ENCODE peak calls at places on chromosomes 7 and 10, in six cellular contexts. Z is cardiac fibroblast, H is AML-193, W is NCI-H1417, S is astrocyte of the cerebellum, I is LoVo. E is an unnamed sample.

GRCh38 chr7:130151591-130152269 is 53.5 kb downstream of the TMEM209 start:
- DNase-seq in Z (peak), H (no peak), W (no peak), S (no peak), I (no peak), E (no peak)

GRCh38 chr7:54788664-54789063 is 29.7 kb upstream of the SEC61G start:
- DNase-seq in Z (peak), H (no peak), W (peak), S (peak), I (peak), E (peak)

GRCh38 chr7:5824297-5824610 is 42.8 kb upstream of the RNF216 start:
- DNase-seq in Z (no peak), H (no peak), W (no peak), S (no peak), I (no peak), E (no peak)

GRCh38 chr7:92697012-92697411 is 106.8 kb upstream of the FAM133B start:
- DNase-seq in Z (no peak), H (no peak), W (no peak), S (no peak), I (no peak), E (no peak)

GRCh38 chr7:85469446-85469970 is 282.7 kb upstream of the SEMA3D start:
- DNase-seq in Z (no peak), H (no peak), W (no peak), S (no peak), I (peak), E (no peak)

GRCh38 chr7:155984028-155984607 is 171.9 kb upstream of the SHH start:
- DNase-seq in Z (no peak), H (no peak), W (no peak), S (no peak), I (no peak), E (no peak)

GRCh38 chr7:128833148-128833938 is 3.1 kb downstream of the FLNC start:
- DNase-seq in Z (peak), H (no peak), W (no peak), S (peak), I (no peak), E (no peak)

GRCh38 chr7:33702511-33703054 is 202.8 kb upstream of the BMPER start:
- DNase-seq in Z (no peak), H (no peak), W (no peak), S (no peak), I (no peak), E (no peak)

GRCh38 chr10:92238586-92239098 is 52.2 kb downstream of the CPEB3 start:
- DNase-seq in Z (peak), H (no peak), W (no peak), S (no peak), I (peak), E (no peak)

GRCh38 chr10:11882646-11883375 is 59.7 kb downstream of the PROSER2 start:
- DNase-seq in Z (no peak), H (no peak), W (no peak), S (no peak), I (no peak), E (no peak)

GRCh38 chr7:148912758-148913541 is 28.9 kb upstream of the EZH2 start:
- DNase-seq in Z (no peak), H (no peak), W (no peak), S (no peak), I (no peak), E (no peak)

GRCh38 chr7:127392182-127392565 is 334 bp downstream of the ZNF800 start:
- DNase-seq in Z (peak), H (peak), W (peak), S (no peak), I (peak), E (peak)

GRCh38 chr10:725786-726185 is 36.3 kb upstream of the DIP2C start:
- DNase-seq in Z (no peak), H (no peak), W (no peak), S (no peak), I (no peak), E (no peak)

GRCh38 chr10:122348512-122348911 is 26.0 kb upstream of the PLEKHA1 start:
- DNase-seq in Z (no peak), H (no peak), W (peak), S (no peak), I (no peak), E (no peak)

GRCh38 chr7:111958889-111959288 is 247.3 kb downstream of the DOCK4 start:
- DNase-seq in Z (no peak), H (no peak), W (peak), S (no peak), I (no peak), E (no peak)

GRCh38 chr10:85400981-85401695 is 965.5 kb downstream of the GRID1 start:
- DNase-seq in Z (no peak), H (no peak), W (no peak), S (no peak), I (no peak), E (no peak)

GRCh38 chr7:130960208-130960988 is 226.4 kb upstream of the KLF14 start:
- DNase-seq in Z (peak), H (peak), W (no peak), S (peak), I (peak), E (peak)

GRCh38 chr7:88306590-88307048 is at the start of gene STEAP4:
- DNase-seq in Z (peak), H (no peak), W (no peak), S (peak), I (peak), E (no peak)